ENCODE peak calls at places on chromosomes 3 and 15, in five cellular contexts. X is adrenal gland; P is hepatocyte; V is CD4-positive, alpha-beta memory T cell; D is K562. F is an unnamed sample.

GRCh38 chr3:99114565-99115291 is 213.2 kb upstream of the DCBLD2 start:
- DNase-seq in X (peak; percentile 15), P (peak; percentile 26), V (no peak), D (peak; percentile 8), F (no peak)

GRCh38 chr3:141686477-141687280 is 51.4 kb upstream of the RNF7 start:
- DNase-seq in X (peak; percentile 88), P (no peak), V (peak; percentile 7), D (no peak), F (no peak)

GRCh38 chr3:260911-261310 is 64.3 kb downstream of the CHL1 start:
- DNase-seq in X (no peak), P (no peak), V (no peak), D (no peak), F (no peak)

GRCh38 chr15:90680371-90680935 is 36.7 kb upstream of the BLM start:
- DNase-seq in X (peak; percentile 53), P (no peak), V (no peak), D (no peak), F (no peak)

GRCh38 chr3:37162501-37163245 is 11.7 kb downstream of the LRRFIP2 start:
- DNase-seq in X (no peak), P (no peak), V (no peak), D (no peak), F (no peak)

GRCh38 chr3:105253225-105253624 is 113.5 kb upstream of the ALCAM start:
- DNase-seq in X (no peak), P (no peak), V (no peak), D (no peak), F (no peak)

GRCh38 chr15:57422113-57422754 is 45.9 kb downstream of the CGNL1 start:
- DNase-seq in X (no peak), P (no peak), V (no peak), D (no peak), F (no peak)

GRCh38 chr3:191051037-191051436 is 148.0 kb upstream of the OSTN start:
- DNase-seq in X (no peak), P (peak; percentile 47), V (no peak), D (peak; percentile 0), F (no peak)

GRCh38 chr3:131645638-131646037 is 142.9 kb upstream of the MRPL3 start:
- DNase-seq in X (no peak), P (no peak), V (no peak), D (no peak), F (no peak)

GRCh38 chr3:52479876-52480575 is 15.1 kb upstream of the STAB1 start:
- DNase-seq in X (no peak), P (no peak), V (no peak), D (no peak), F (no peak)

GRCh38 chr15:65326844-65327243 is 22.4 kb downstream of the RNU5B-1 start:
- DNase-seq in X (no peak), P (no peak), V (no peak), D (no peak), F (no peak)

GRCh38 chr3:114496874-114497273 is 203.0 kb downstream of the TIGIT start:
- DNase-seq in X (peak; percentile 49), P (peak; percentile 27), V (no peak), D (no peak), F (no peak)

GRCh38 chr3:135412475-135412874 is 553.1 kb upstream of the PPP2R3A start:
- DNase-seq in X (no peak), P (no peak), V (no peak), D (no peak), F (no peak)

GRCh38 chr3:98581474-98581873 is 11.9 kb downstream of the CPOX start:
- DNase-seq in X (no peak), P (no peak), V (no peak), D (no peak), F (no peak)

GRCh38 chr15:85282504-85283115 is 97.8 kb upstream of the AKAP13 start:
- DNase-seq in X (peak; percentile 44), P (no peak), V (no peak), D (no peak), F (no peak)

GRCh38 chr3:84547971-84548970 is 410.5 kb upstream of the CADM2 start:
- DNase-seq in X (peak; percentile 28), P (peak; percentile 55), V (no peak), D (peak; percentile 3), F (no peak)
- H3K4me3 ChIP-seq in X (no peak overlapping the region), P (no peak overlapping the region), V (no peak overlapping the region), D (no peak overlapping the region), F (no peak overlapping the region)

GRCh38 chr15:99371180-99372103 is 120.2 kb downstream of the LRRC28 start:
- DNase-seq in X (no peak), P (no peak), V (no peak), D (no peak), F (no peak)
- H3K9me3 ChIP-seq in X (no peaks in the 10 kb centered on the region), P (peaks cover 5% of the 10 kb centered on the region), V (no peaks in the 10 kb centered on the region), D (no peaks in the 10 kb centered on the region), F (peaks cover under 1% of the 10 kb centered on the region)

GRCh38 chr3:152591448-152592003 is 243.4 kb upstream of the P2RY1 start:
- DNase-seq in X (no peak), P (no peak), V (no peak), D (peak; percentile 79), F (no peak)
- H3K27me3 ChIP-seq in X (no peaks in the 10 kb centered on the region), P (no peaks in the 10 kb centered on the region), V (no peaks in the 10 kb centered on the region), D (no peaks in the 10 kb centered on the region), F (no peaks in the 10 kb centered on the region)

GRCh38 chr15:81323944-81324881 is at the start of gene STARD5:
- DNase-seq in X (peak; percentile 99), P (peak; percentile 99), V (peak; percentile 93), D (peak; percentile 98), F (peak; percentile 94)

GRCh38 chr15:81326466-81327212 is 2.7 kb upstream of the STARD5 start:
- DNase-seq in X (no peak), P (no peak), V (no peak), D (no peak), F (no peak)

GRCh38 chr15:81321667-81322066 is 2.3 kb downstream of the STARD5 start:
- DNase-seq in X (no peak), P (no peak), V (no peak), D (no peak), F (no peak)

GRCh38 chr15:81323559-81323943 is 390 bp downstream of the STARD5 start:
- DNase-seq in X (no peak), P (no peak), V (no peak), D (peak; percentile 15), F (no peak)

GRCh38 chr15:81322708-81323253 is 1.2 kb downstream of the STARD5 start:
- DNase-seq in X (no peak), P (no peak), V (no peak), D (peak; percentile 46), F (no peak)
- H3K4me3 ChIP-seq in X (peak overlapping the region; percentile 86), P (no peak overlapping the region), V (no peak overlapping the region), D (peak overlapping the region; percentile 2), F (no peak overlapping the region)

DNA sequence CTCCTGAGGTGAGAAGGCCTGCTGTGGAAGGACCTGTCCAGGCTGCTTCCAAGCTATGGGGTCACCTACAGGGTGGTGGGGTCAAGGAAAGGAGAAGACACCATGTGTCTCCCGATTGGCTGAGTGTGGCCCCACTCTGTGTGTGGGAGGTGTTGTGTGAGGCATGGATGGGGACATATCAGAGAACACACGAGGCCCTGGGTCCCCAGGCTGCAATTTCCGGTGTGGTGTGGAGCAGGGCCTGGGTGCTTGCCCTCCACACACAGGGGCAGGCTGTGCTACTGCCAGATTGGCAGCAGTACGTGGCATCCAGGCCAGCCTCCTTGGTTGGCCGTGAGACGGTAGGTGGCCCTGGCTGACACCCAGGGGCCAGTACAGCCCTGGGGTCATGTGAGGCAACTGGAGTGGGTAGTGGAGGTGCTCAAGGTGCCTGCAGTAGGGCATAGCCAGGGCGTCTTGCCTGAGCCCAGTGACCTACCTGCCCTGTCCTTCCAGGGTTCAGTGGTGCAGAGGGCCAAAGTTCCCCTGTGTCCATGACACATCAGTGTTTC is 233.8 kb downstream of the SNRPN start:
- DNase-seq in X (no peak), P (no peak), V (no peak), D (no peak), F (no peak)
- H3K9me3 ChIP-seq in X (no peaks in the 10 kb centered on the region), P (no peaks in the 10 kb centered on the region), V (no peaks in the 10 kb centered on the region), D (no peaks in the 10 kb centered on the region), F (no peaks in the 10 kb centered on the region)

GRCh38 chr15:32036972-32037371 is 6.7 kb downstream of the CHRNA7 start:
- DNase-seq in X (no peak), P (no peak), V (no peak), D (no peak), F (no peak)
- H3K27me3 ChIP-seq in X (peaks cover 2% of the 10 kb centered on the region), P (peaks cover 11% of the 10 kb centered on the region), V (no peaks in the 10 kb centered on the region), D (peaks cover 5% of the 10 kb centered on the region), F (peaks cover 7% of the 10 kb centered on the region)

DNA sequence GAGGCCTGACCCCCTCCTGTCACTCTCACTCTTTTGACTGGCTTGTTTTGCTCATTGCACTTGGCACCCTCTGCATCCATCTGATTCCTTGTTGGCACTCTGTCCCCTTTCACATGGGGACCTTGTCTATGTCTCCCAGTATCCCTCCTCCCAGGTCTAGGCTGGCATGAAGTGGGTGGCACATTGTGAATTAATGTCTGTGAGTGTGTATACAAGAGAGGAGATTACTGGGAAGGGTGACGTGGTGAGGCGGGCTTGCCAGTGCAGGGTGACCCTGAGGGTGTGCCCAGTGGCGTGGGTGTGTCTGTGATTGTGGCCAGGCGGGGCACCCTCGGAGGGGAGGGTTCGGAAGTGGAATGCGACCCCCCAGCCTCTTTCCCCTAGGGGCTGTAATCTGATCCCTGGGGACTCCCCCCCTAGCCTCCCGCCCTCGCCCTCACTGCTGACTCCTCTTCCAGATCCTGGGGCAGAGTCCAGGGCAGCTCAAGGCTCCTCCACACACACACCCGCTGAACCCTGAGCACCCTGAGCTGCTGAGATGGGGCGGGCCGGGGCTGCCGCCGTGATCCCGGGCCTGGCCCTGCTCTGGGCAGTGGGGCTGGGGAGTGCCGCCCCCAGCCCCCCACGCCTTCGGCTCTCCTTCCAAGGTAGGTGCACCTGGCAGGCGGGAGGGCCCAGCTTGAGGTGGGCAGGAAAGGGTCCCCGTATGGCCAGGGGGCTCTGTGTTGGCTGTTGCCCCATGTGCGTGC is at the start of gene SEMA3B:
- DNase-seq in X (peak; percentile 94), P (peak; percentile 86), V (no peak), D (no peak), F (no peak)
- H3K4me3 ChIP-seq in X (peak within 1 kb of the TSS; percentile 37), P (no peak within 1 kb of the TSS), V (no peak within 1 kb of the TSS), D (no peak within 1 kb of the TSS), F (no peak within 1 kb of the TSS)

GRCh38 chr3:175512700-175513099 is 653.6 kb downstream of the NAALADL2 start:
- DNase-seq in X (no peak), P (no peak), V (no peak), D (no peak), F (no peak)

DNA sequence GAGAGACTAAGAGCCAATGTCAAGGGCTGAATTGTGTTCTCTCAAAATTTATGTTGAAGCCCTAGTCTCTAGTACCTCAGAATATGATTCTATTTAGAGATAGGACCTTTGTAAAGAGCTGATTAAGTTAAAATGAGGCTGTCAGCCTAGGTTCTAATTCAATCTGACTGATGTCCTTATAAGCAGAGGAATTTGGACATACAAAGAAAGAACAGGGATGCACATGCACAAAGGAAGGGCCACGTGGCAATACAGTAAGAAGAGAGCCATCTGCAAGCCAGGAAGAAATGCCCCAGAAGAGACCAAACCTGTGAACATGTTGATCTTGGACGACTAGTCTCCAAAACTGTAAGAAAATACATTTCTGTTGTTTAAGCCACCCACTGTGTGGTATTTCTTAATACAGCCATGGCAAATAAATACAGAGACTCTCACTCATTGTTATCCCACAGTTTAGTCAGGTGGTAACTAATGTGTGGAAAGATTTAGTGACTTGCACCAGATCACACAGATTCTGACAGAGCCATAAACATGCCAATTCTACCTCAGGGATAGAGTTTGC is 652.2 kb downstream of the NAALADL2 start:
- DNase-seq in X (no peak), P (no peak), V (no peak), D (no peak), F (no peak)
- H3K9me3 ChIP-seq in X (no peaks in the 10 kb centered on the region), P (no peaks in the 10 kb centered on the region), V (no peaks in the 10 kb centered on the region), D (no peaks in the 10 kb centered on the region), F (no peaks in the 10 kb centered on the region)

F was measured in CD8-positive, alpha-beta memory T cell.